ENCODE peak calls at places on chromosomes 6 and 20, in five cellular contexts. E, G, I, B and A are unnamed samples. For H3K36me3, the result is how much of the 10 kb centered on the place peaks cover.

GRCh38 chr6:144657691-144658090 is 372.6 kb downstream of the UTRN start:
- DNase-seq in E (no peak), G (no peak), I (no peak), B (no peak), A (peak)

GRCh38 chr6:143176090-143177021 is 115.7 kb downstream of the AIG1 start:
- DNase-seq in E (peak), G (no peak), I (no peak), B (no peak), A (no peak)

GRCh38 chr6:34834789-34835518 is 43.1 kb downstream of the BLTP3A start:
- DNase-seq in E (peak), G (no peak), I (no peak), B (no peak), A (no peak)

GRCh38 chr6:17159240-17159639 is 57.4 kb downstream of the STMND1 start:
- DNase-seq in E (no peak), G (no peak), I (no peak), B (no peak), A (no peak)

GRCh38 chr6:34630040-34630439 is 66.5 kb downstream of the ILRUN start:
- DNase-seq in E (peak), G (no peak), I (no peak), B (no peak), A (no peak)

GRCh38 chr6:3788408-3789017 is 37.0 kb upstream of the PXDC1 start:
- DNase-seq in E (no peak), G (no peak), I (no peak), B (no peak), A (no peak)

GRCh38 chr6:45924763-45925342 is 90.8 kb downstream of the CLIC5 start:
- DNase-seq in E (peak), G (no peak), I (no peak), B (no peak), A (no peak)

GRCh38 chr6:137040393-137040792 is 4.4 kb downstream of the IL20RA start:
- DNase-seq in E (no peak), G (no peak), I (no peak), B (no peak), A (no peak)

GRCh38 chr6:112367655-112368054 is 20.5 kb downstream of the RFPL4B start:
- DNase-seq in E (no peak), G (no peak), I (no peak), B (no peak), A (no peak)

GRCh38 chr6:89976141-89977020 is 82.1 kb downstream of the GJA10 start:
- DNase-seq in E (no peak), G (no peak), I (no peak), B (no peak), A (no peak)

GRCh38 chr6:148557796-148558457 is 188.9 kb upstream of the UST start:
- DNase-seq in E (no peak), G (no peak), I (no peak), B (no peak), A (no peak)

GRCh38 chr20:43682446-43682845 is 15.5 kb downstream of the MYBL2 start:
- DNase-seq in E (no peak), G (no peak), I (no peak), B (no peak), A (no peak)

GRCh38 chr6:149127212-149127611 is 190.3 kb upstream of the TAB2 start:
- DNase-seq in E (peak), G (no peak), I (no peak), B (no peak), A (no peak)

GRCh38 chr20:58994390-58995159 is 12.5 kb downstream of the CTSZ start:
- DNase-seq in E (no peak), G (no peak), I (no peak), B (no peak), A (no peak)

GRCh38 chr6:73652637-73653570 is 888 bp downstream of the SLC17A5 start:
- DNase-seq in E (peak), G (peak), I (peak), B (peak), A (peak)

GRCh38 chr20:50565874-50566273 is 55.7 kb downstream of the PTPN1 start:
- DNase-seq in E (no peak), G (no peak), I (no peak), B (no peak), A (no peak)

GRCh38 chr6:162177733-162178132 is 549.8 kb downstream of the PRKN start:
- DNase-seq in E (no peak), G (no peak), I (no peak), B (no peak), A (peak)

GRCh38 chr6:145116591-145117178 is 618.6 kb downstream of the EPM2A start:
- DNase-seq in E (peak), G (no peak), I (no peak), B (no peak), A (no peak)

GRCh38 chr20:37315293-37316110 is 26.0 kb downstream of the MANBAL start:
- DNase-seq in E (no peak), G (no peak), I (peak), B (peak), A (no peak)

GRCh38 chr6:10463491-10464481 is 48.9 kb upstream of the TFAP2A start:
- DNase-seq in E (peak), G (no peak), I (no peak), B (no peak), A (no peak)

GRCh38 chr6:142702501-142703460 is 242.2 kb downstream of the HIVEP2 start:
- DNase-seq in E (no peak), G (no peak), I (no peak), B (peak), A (no peak)

GRCh38 chr6:128605961-128606360 is 85.6 kb upstream of the PTPRK start:
- DNase-seq in E (no peak), G (no peak), I (no peak), B (no peak), A (peak)

GRCh38 chr6:109326346-109326745 is 55.9 kb downstream of the CD164 start:
- DNase-seq in E (no peak), G (no peak), I (no peak), B (no peak), A (no peak)

GRCh38 chr6:111242452-111242851 is 155.1 kb downstream of the SLC16A10 start:
- DNase-seq in E (peak), G (no peak), I (no peak), B (no peak), A (no peak)

GRCh38 chr6:131523988-131524673 is 48.9 kb upstream of the ARG1 start:
- DNase-seq in E (no peak), G (no peak), I (no peak), B (no peak), A (no peak)
- H3K36me3 ChIP-seq in E (under half), G (under half), I (under half), B (under half), A (under half)

DNA sequence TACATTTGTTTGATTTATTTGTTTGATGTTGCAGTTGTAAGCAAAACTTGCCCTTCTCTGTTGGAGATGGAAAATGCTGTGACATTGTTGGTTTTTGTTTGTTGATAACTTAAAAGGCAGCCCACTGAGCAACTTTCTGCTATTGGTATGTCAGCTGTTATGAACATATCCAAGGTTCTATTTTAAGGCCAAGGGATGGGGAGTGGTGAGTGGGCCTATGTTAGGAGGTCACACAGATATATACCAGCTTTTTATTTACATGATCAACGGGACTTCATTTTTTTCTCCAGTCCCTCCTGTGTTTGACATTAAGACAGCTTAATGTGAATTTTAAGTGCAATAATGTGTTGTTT is 5.8 kb downstream of the QKI start:
- DNase-seq in E (no peak), G (no peak), I (no peak), B (no peak), A (no peak)
- H3K4me3 ChIP-seq in E (peak), G (no peak), I (no peak), B (no peak), A (no peak)

DNA sequence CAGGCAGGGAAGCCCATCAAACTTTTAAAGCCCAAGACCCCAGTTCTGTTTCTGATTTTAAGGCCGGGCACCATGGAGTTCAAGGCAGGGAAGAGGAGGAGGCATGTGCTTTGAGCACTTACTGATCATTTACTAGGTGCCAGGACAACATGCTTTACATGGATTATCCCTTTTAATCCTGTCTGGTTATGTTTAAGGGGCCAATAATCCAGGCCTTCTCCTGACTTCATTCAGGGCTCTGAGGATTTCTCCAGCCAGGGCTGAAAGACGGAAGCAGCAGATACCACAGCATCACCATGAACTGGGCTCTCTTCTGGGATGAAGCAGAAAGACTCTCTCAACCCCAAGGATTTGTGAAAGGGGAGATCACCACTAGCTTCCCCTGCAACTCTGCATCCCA is 4.1 kb downstream of the CCND3 start:
- DNase-seq in E (no peak), G (no peak), I (no peak), B (no peak), A (no peak)
- H3K36me3 ChIP-seq in E (under half), G (under half), I (under half), B (under half), A (half or more)

GRCh38 chr6:16019462-16019861 is 109.4 kb upstream of the MYLIP start:
- DNase-seq in E (no peak), G (no peak), I (no peak), B (no peak), A (no peak)
- H3K4me3 ChIP-seq in E (no peak), G (no peak), I (no peak), B (no peak), A (no peak)

GRCh38 chr6:30725713-30726505 is 5.8 kb downstream of the TUBB start:
- DNase-seq in E (peak), G (no peak), I (no peak), B (no peak), A (peak)
- H3K36me3 ChIP-seq in E (under half), G (under half), I (under half), B (half or more), A (half or more)

GRCh38 chr6:138086573-138087196 is 20.5 kb downstream of the PERP start:
- DNase-seq in E (peak), G (peak), I (no peak), B (no peak), A (no peak)
- H3K4me3 ChIP-seq in E (no peak), G (no peak), I (no peak), B (no peak), A (no peak)

GRCh38 chr20:47224857-47225256 is 131.6 kb downstream of the ZMYND8 start:
- DNase-seq in E (no peak), G (no peak), I (no peak), B (no peak), A (no peak)
- H3K36me3 ChIP-seq in E (under half), G (under half), I (under half), B (half or more), A (half or more)